ENCODE peak calls at places on chromosomes 13 and 19, in nine cellular contexts. M is tibial artery, I is neural crest cell, G is BJ, W is NB4, R is fibroblast of the aortic adventitia, P is fibroblast of pulmonary artery, K is fibroblast of lung, U is left ventricle myocardium inferior. X is an unnamed sample.
A peak's percentile ranks its signal among the peaks of the same experiment; 100 is the strongest.

GRCh38 chr13:71477735-71478134 is 389.3 kb downstream of the DACH1 start:
- DNase-seq in I (no peak), W (no peak), G (no peak), R (no peak), M (no peak), P (no peak), U (no peak), K (no peak), X (no peak)

GRCh38 chr19:52197964-52198363 is 8.1 kb downstream of the PPP2R1A start:
- DNase-seq in U (no peak), M (no peak), W (no peak), G (no peak), K (no peak), I (no peak), R (no peak), P (no peak), X (no peak)

GRCh38 chr19:48741222-48741999 is 1.0 kb upstream of the RASIP1 start:
- DNase-seq in P (no peak), I (no peak), R (no peak), U (peak; percentile 59), W (peak; percentile 74), K (no peak), G (no peak), M (no peak), X (no peak)

GRCh38 chr13:113862766-113863510 is 938 bp downstream of the GAS6 start:
- DNase-seq in G (no peak), U (peak; percentile 68), I (no peak), R (peak; percentile 41), W (no peak), K (no peak), P (peak; percentile 25), M (peak; percentile 82), X (no peak)

GRCh38 chr19:16876904-16877361 is 11.9 kb upstream of the F2RL3 start:
- DNase-seq in M (no peak), K (no peak), W (peak; percentile 69), I (no peak), R (no peak), P (no peak), U (no peak), G (no peak), X (no peak)

GRCh38 chr13:55602784-55603183 is 1537.9 kb upstream of the PRR20A start:
- DNase-seq in K (no peak), M (no peak), I (no peak), P (no peak), W (no peak), R (no peak), U (no peak), G (no peak), X (no peak)

GRCh38 chr13:96020155-96020575 is 33.0 kb downstream of the UGGT2 start:
- DNase-seq in G (no peak), K (peak; percentile 80), M (no peak), I (peak; percentile 7), R (peak; percentile 83), W (peak; percentile 70), U (no peak), P (peak; percentile 88), X (no peak)

GRCh38 chr13:41746259-41746658 is 214.7 kb downstream of the VWA8 start:
- DNase-seq in G (peak; percentile 11), M (no peak), K (peak; percentile 73), W (no peak), U (no peak), P (peak; percentile 40), I (no peak), R (peak; percentile 54), X (no peak)

GRCh38 chr13:38384171-38384570 is 34.5 kb downstream of the UFM1 start:
- DNase-seq in K (no peak), R (no peak), G (no peak), U (no peak), I (no peak), P (no peak), M (no peak), W (no peak), X (no peak)

GRCh38 chr13:32254916-32255743 is 60.0 kb downstream of the ZAR1L start:
- DNase-seq in G (no peak), U (no peak), K (no peak), P (no peak), M (no peak), R (no peak), W (no peak), I (no peak), X (no peak)

GRCh38 chr13:30877335-30877734 is 28.7 kb upstream of the MEDAG start:
- DNase-seq in I (no peak), P (peak; percentile 77), M (no peak), U (no peak), G (no peak), R (peak; percentile 84), K (peak; percentile 80), W (no peak), X (no peak)

GRCh38 chr13:111974065-111974640 is 92.8 kb upstream of the SOX1 start:
- DNase-seq in I (no peak), R (no peak), P (no peak), U (no peak), G (no peak), M (no peak), W (no peak), K (no peak), X (no peak)

GRCh38 chr19:36215276-36216171 is 618 bp downstream of the ZNF146 start:
- DNase-seq in G (no peak), R (peak; percentile 45), I (peak; percentile 7), U (no peak), W (peak; percentile 25), P (peak; percentile 53), M (no peak), K (peak; percentile 60), X (no peak)

GRCh38 chr13:58455094-58455493 is 823.5 kb downstream of the PCDH17 start:
- DNase-seq in P (no peak), G (no peak), R (no peak), M (no peak), U (no peak), W (no peak), K (no peak), I (no peak), X (no peak)

GRCh38 chr19:39498262-39499081 is at the start of gene DLL3:
- DNase-seq in K (no peak), G (no peak), M (no peak), W (peak; percentile 33), P (peak; percentile 10), R (peak; percentile 6), U (no peak), I (peak; percentile 17), X (no peak)

GRCh38 chr19:33621811-33622504 is at the start of gene CHST8:
- DNase-seq in K (no peak), P (peak; percentile 16), U (peak; percentile 40), R (peak; percentile 4), I (peak; percentile 61), W (no peak), G (no peak), M (no peak), X (no peak)
- TF ChIP-seq CTCF in K (no peak), P (no peak), U (no peak), R (no peak), I (no peak), W (no peak), G (no peak), M (no peak), X (no peak)

GRCh38 chr19:3038214-3038613 is 9.1 kb upstream of the TLE2 start:
- DNase-seq in M (no peak), G (no peak), R (no peak), I (no peak), K (no peak), P (no peak), W (no peak), U (no peak), X (no peak)
- TF ChIP-seq CTCF in M (no peak), G (no peak), R (no peak), I (no peak), K (no peak), P (no peak), W (no peak), U (no peak), X (no peak)

GRCh38 chr19:10113964-10114650 is 2.6 kb downstream of the P2RY11 start:
- DNase-seq in W (peak; percentile 68), P (no peak), M (no peak), R (no peak), I (no peak), U (no peak), G (no peak), K (no peak), X (no peak)
- TF ChIP-seq CTCF in W (no peak), P (no peak), M (no peak), R (no peak), I (no peak), U (no peak), G (no peak), K (no peak), X (no peak)

GRCh38 chr19:46017874-46018675 is 4.8 kb downstream of the PGLYRP1 start:
- DNase-seq in K (no peak), R (no peak), G (no peak), P (no peak), W (peak; percentile 10), U (no peak), I (no peak), M (no peak), X (no peak)
- TF ChIP-seq CTCF in K (no peak), R (no peak), G (no peak), P (no peak), W (no peak), U (no peak), I (no peak), M (no peak), X (no peak)

DNA sequence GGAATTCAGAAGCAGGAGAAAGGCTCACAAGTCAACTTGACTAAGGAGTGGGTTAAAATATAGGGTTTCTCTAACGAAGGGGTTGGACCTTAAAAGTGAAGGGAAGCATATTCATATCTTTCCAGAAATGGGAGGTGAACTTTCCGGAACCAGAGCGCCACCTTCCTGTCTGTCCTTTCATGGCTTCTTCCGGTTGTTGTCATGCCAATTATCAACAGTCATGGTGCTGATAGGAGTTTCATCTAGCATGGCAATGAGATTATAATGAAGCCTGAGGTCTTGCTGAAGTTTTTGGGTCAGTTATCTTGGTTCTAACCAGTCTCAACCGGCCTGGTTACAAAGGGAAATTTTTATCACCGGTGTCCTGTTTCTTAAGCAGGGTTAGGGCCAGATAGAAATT is 162.9 kb upstream of the NBEA start:
- DNase-seq in K (no peak), P (peak; percentile 30), W (peak; percentile 2), U (no peak), M (no peak), R (no peak), G (no peak), I (no peak), X (no peak)
- TF ChIP-seq CTCF in K (no peak), P (peak; percentile 30), W (no peak), U (no peak), M (no peak), R (no peak), G (no peak), I (no peak), X (no peak)

X was measured in CD14-positive monocyte.